ENCODE peak calls at places on chromosomes 6 and 20, in four cellular contexts. R is HFFc6, Y is lower leg skin, Z is RWPE1. J is an unnamed sample.

GRCh38 chr6:139135578-139136545 is 982 bp downstream of the HECA start:
- DNase-seq in R (no peak), Y (peak; percentile 46), Z (peak; percentile 18), J (peak; percentile 84)

GRCh38 chr6:158817298-158818007 is 1.7 kb downstream of the EZR start:
- DNase-seq in R (no peak), Y (no peak), Z (no peak), J (no peak)

GRCh38 chr6:152380993-152381898 is 255.9 kb downstream of the SYNE1 start:
- DNase-seq in R (peak; percentile 99), Y (peak; percentile 76), Z (peak; percentile 41), J (peak; percentile 94)

GRCh38 chr6:161393839-161394364 is 120.0 kb upstream of the AGPAT4 start:
- DNase-seq in R (peak; percentile 85), Y (peak; percentile 68), Z (peak; percentile 89), J (no peak)

GRCh38 chr6:10861086-10861485 is 20.8 kb downstream of the GCM2 start:
- DNase-seq in R (no peak), Y (no peak), Z (no peak), J (no peak)

GRCh38 chr6:11770546-11771466 is 7.8 kb downstream of the ADTRP start:
- DNase-seq in R (peak; percentile 98), Y (peak; percentile 95), Z (peak; percentile 96), J (peak; percentile 89)

GRCh38 chr20:5039255-5039657 is 37.9 kb upstream of the SLC23A2 start:
- DNase-seq in R (no peak), Y (no peak), Z (no peak), J (no peak)

GRCh38 chr6:88517737-88518136 is 351.6 kb upstream of the CNR1 start:
- DNase-seq in R (no peak), Y (no peak), Z (no peak), J (no peak)

GRCh38 chr6:11251553-11252358 is 19.3 kb upstream of the NEDD9 start:
- DNase-seq in R (peak; percentile 40), Y (peak; percentile 48), Z (peak; percentile 36), J (no peak)

GRCh38 chr6:72464246-72464645 is 157.6 kb upstream of the KCNQ5 start:
- DNase-seq in R (no peak), Y (no peak), Z (no peak), J (no peak)

GRCh38 chr20:61251529-61252393 is at the start of gene CDH4:
- DNase-seq in R (no peak), Y (no peak), Z (peak; percentile 75), J (no peak)

GRCh38 chr20:61254881-61255589 is 3.0 kb downstream of the CDH4 start:
- DNase-seq in R (peak; percentile 6), Y (no peak), Z (peak; percentile 93), J (no peak)

GRCh38 chr20:61252601-61253263 is 671 bp downstream of the CDH4 start:
- DNase-seq in R (no peak), Y (no peak), Z (peak; percentile 53), J (no peak)

GRCh38 chr20:61253640-61254511 is 1.8 kb downstream of the CDH4 start:
- DNase-seq in R (no peak), Y (no peak), Z (peak; percentile 43), J (no peak)

GRCh38 chr20:61253264-61253639 is 1.2 kb downstream of the CDH4 start:
- DNase-seq in R (peak; percentile 41), Y (no peak), Z (peak; percentile 71), J (no peak)
- TF ChIP-seq CTCF in R (peak; percentile 65), Y (no peak), Z (peak; percentile 68), J (peak; percentile 58)

DNA sequence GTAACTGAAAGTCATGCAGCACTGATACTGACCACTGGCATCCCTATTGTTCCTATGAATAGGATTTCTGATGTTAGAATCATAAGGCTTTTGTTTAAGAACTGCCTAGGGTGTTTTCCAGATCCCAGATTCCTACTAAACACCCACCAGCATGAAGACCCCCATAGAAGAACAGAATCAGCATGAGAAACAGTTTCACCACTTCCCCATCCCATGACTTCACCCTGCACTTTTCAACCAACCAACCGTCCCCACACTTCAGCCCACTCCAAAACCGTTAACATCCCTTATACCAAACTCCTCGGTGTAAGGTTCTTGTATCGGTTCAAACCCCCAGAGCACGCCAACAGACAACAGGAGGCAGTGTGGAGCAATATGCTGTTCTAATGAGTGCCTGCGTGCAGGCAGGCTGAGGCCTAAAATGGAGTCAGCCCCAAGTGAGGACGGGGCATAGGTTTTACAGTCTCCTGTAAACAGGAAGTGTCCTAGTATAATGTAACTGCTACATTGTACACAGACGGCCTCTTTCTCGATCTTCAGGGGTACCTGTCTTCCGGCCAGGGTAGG is 11.4 kb upstream of the SSTR4 start:
- DNase-seq in R (no peak), Y (no peak), Z (no peak), J (no peak)
- TF ChIP-seq CTCF in R (no peak), Y (no peak), Z (no peak), J (no peak)

GRCh38 chr6:130421567-130421966 is 55.8 kb downstream of the TMEM200A start:
- DNase-seq in R (peak; percentile 73), Y (no peak), Z (no peak), J (no peak)

GRCh38 chr6:130426078-130426726 is 60.4 kb downstream of the TMEM200A start:
- DNase-seq in R (peak; percentile 35), Y (no peak), Z (no peak), J (no peak)

GRCh38 chr6:130424704-130425103 is 58.9 kb downstream of the TMEM200A start:
- DNase-seq in R (no peak), Y (no peak), Z (no peak), J (no peak)

GRCh38 chr6:130423044-130423443 is 57.2 kb downstream of the TMEM200A start:
- DNase-seq in R (no peak), Y (no peak), Z (no peak), J (no peak)

GRCh38 chr6:130425532-130425931 is 59.7 kb downstream of the TMEM200A start:
- DNase-seq in R (peak; percentile 55), Y (no peak), Z (no peak), J (no peak)
- TF ChIP-seq CTCF in R (no peak), Y (no peak), Z (no peak), J (no peak)

GRCh38 chr6:30940361-30941001 is at the start of gene MUCL3:
- DNase-seq in R (no peak), Y (no peak), Z (no peak), J (no peak)

GRCh38 chr6:30944051-30944450 is 3.3 kb downstream of the MUCL3 start:
- DNase-seq in R (no peak), Y (no peak), Z (no peak), J (no peak)

GRCh38 chr6:30945281-30945680 is 4.5 kb downstream of the MUCL3 start:
- DNase-seq in R (no peak), Y (no peak), Z (no peak), J (no peak)

GRCh38 chr6:30939473-30939872 is 1.3 kb upstream of the MUCL3 start:
- DNase-seq in R (no peak), Y (no peak), Z (no peak), J (no peak)

DNA sequence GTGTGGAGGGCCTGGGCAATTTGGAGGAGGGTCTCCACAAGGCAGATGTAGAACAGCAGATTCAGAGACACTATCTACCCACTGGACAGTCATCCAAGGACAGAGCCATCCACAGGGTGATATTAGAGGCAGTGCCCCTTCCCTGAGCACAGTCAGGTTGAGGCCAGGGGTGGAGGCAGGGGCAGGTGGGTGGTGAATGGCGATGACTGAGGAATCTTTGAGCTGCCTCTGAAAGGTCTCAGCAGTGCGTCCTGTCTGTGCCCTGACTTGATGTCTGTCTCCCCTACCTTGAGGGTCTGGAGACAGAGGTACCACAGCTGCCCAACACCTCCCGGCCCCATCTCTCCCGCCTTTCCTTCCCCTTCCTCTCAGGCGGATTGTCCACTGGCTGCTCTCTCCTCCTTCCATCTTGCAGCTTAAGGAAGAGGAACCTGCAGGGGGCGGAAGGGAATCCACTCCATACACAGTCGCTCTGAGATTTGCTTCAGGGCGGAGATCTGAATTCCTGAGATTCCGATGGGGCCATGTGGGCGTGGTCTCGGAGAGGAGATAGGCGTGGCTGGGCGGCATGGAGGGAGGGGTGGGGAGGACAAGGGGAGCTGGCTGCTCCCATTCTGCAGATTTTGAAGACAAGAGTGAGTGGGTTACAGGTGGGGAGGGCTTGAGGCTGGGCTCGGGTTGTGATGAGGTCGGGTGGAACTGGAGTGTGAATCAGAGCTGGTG is 1.7 kb downstream of the MUCL3 start:
- DNase-seq in R (peak; percentile 80), Y (peak; percentile 50), Z (peak; percentile 90), J (no peak)
- TF ChIP-seq CTCF in R (peak; percentile 78), Y (no peak), Z (no peak), J (peak; percentile 63)

GRCh38 chr6:13574571-13575376 is at the start of gene SIRT5:
- DNase-seq in R (peak; percentile 81), Y (peak; percentile 80), Z (peak; percentile 90), J (peak; percentile 93)

GRCh38 chr6:13574149-13574570 is 241 bp upstream of the SIRT5 start:
- DNase-seq in R (peak; percentile 83), Y (peak; percentile 89), Z (peak; percentile 99), J (peak; percentile 97)

GRCh38 chr6:13576017-13576416 is 1.6 kb downstream of the SIRT5 start:
- DNase-seq in R (no peak), Y (no peak), Z (no peak), J (no peak)

GRCh38 chr6:13573669-13574110 is 711 bp upstream of the SIRT5 start:
- DNase-seq in R (peak; percentile 20), Y (no peak), Z (peak; percentile 37), J (no peak)

GRCh38 chr6:13575377-13575775 is 975 bp downstream of the SIRT5 start:
- DNase-seq in R (no peak), Y (no peak), Z (no peak), J (no peak)
- TF ChIP-seq CTCF in R (peak; percentile 95), Y (no peak), Z (peak; percentile 70), J (peak; percentile 91)

J was measured in osteocyte.